ENCODE peak calls at places on chromosomes 6 and 20, in ten cellular contexts. One of them, this sample, is unnamed.

GRCh38 chr6:79544299-79544927 is 7.2 kb upstream of the LCA5 start:
- DNase-seq in tibial nerve: no peak
- DNase-seq in adrenal gland: no peak
- DNase-seq in stomach: no peak
- DNase-seq in right lobe of liver: no peak
- DNase-seq in A549: no peak
- DNase-seq in Peyer's patch: no peak
- DNase-seq in HCT116: no peak
- DNase-seq in sigmoid colon: no peak
- DNase-seq in IMR-90: peak; percentile 46
- DNase-seq in this sample: no peak

GRCh38 chr6:7543761-7544424 is 2.4 kb downstream of the DSP start:
- DNase-seq in IMR-90: no peak
- DNase-seq in Peyer's patch: peak; percentile 66
- DNase-seq in tibial nerve: no peak
- DNase-seq in right lobe of liver: no peak
- DNase-seq in A549: no peak
- DNase-seq in adrenal gland: peak; percentile 26
- DNase-seq in sigmoid colon: no peak
- DNase-seq in stomach: no peak
- DNase-seq in HCT116: no peak
- DNase-seq in this sample: no peak

GRCh38 chr20:57620274-57620990 is at the start of gene ZBP1:
- DNase-seq in stomach: peak; percentile 65
- DNase-seq in tibial nerve: no peak
- DNase-seq in HCT116: no peak
- DNase-seq in Peyer's patch: no peak
- DNase-seq in right lobe of liver: no peak
- DNase-seq in adrenal gland: no peak
- DNase-seq in IMR-90: no peak
- DNase-seq in A549: no peak
- DNase-seq in sigmoid colon: no peak
- DNase-seq in this sample: no peak

GRCh38 chr6:111154981-111155380 is 67.7 kb downstream of the SLC16A10 start:
- DNase-seq in Peyer's patch: no peak
- DNase-seq in stomach: no peak
- DNase-seq in tibial nerve: no peak
- DNase-seq in sigmoid colon: no peak
- DNase-seq in adrenal gland: no peak
- DNase-seq in IMR-90: no peak
- DNase-seq in HCT116: no peak
- DNase-seq in right lobe of liver: no peak
- DNase-seq in A549: no peak
- DNase-seq in this sample: no peak

GRCh38 chr6:34360556-34360955 is 31.9 kb downstream of the NUDT3 start:
- DNase-seq in sigmoid colon: no peak
- DNase-seq in right lobe of liver: no peak
- DNase-seq in tibial nerve: no peak
- DNase-seq in Peyer's patch: no peak
- DNase-seq in A549: no peak
- DNase-seq in adrenal gland: no peak
- DNase-seq in HCT116: no peak
- DNase-seq in stomach: no peak
- DNase-seq in IMR-90: peak; percentile 80
- DNase-seq in this sample: no peak

GRCh38 chr6:133502451-133503259 is 261.5 kb downstream of the EYA4 start:
- DNase-seq in A549: no peak
- DNase-seq in adrenal gland: no peak
- DNase-seq in Peyer's patch: no peak
- DNase-seq in tibial nerve: peak; percentile 19
- DNase-seq in IMR-90: peak; percentile 94
- DNase-seq in stomach: no peak
- DNase-seq in right lobe of liver: no peak
- DNase-seq in HCT116: no peak
- DNase-seq in sigmoid colon: no peak
- DNase-seq in this sample: no peak

GRCh38 chr20:62822788-62823651 is 6.2 kb downstream of the COL9A3 start:
- DNase-seq in stomach: peak; percentile 74
- DNase-seq in A549: peak; percentile 88
- DNase-seq in adrenal gland: peak; percentile 71
- DNase-seq in Peyer's patch: peak; percentile 83
- DNase-seq in right lobe of liver: peak; percentile 72
- DNase-seq in IMR-90: peak; percentile 11
- DNase-seq in tibial nerve: no peak
- DNase-seq in sigmoid colon: no peak
- DNase-seq in HCT116: peak; percentile 85
- DNase-seq in this sample: no peak

GRCh38 chr6:47206626-47207025 is 103.1 kb downstream of the TNFRSF21 start:
- DNase-seq in IMR-90: peak; percentile 72
- DNase-seq in adrenal gland: no peak
- DNase-seq in tibial nerve: no peak
- DNase-seq in A549: no peak
- DNase-seq in sigmoid colon: no peak
- DNase-seq in HCT116: no peak
- DNase-seq in stomach: no peak
- DNase-seq in Peyer's patch: no peak
- DNase-seq in right lobe of liver: no peak
- DNase-seq in this sample: no peak

DNA sequence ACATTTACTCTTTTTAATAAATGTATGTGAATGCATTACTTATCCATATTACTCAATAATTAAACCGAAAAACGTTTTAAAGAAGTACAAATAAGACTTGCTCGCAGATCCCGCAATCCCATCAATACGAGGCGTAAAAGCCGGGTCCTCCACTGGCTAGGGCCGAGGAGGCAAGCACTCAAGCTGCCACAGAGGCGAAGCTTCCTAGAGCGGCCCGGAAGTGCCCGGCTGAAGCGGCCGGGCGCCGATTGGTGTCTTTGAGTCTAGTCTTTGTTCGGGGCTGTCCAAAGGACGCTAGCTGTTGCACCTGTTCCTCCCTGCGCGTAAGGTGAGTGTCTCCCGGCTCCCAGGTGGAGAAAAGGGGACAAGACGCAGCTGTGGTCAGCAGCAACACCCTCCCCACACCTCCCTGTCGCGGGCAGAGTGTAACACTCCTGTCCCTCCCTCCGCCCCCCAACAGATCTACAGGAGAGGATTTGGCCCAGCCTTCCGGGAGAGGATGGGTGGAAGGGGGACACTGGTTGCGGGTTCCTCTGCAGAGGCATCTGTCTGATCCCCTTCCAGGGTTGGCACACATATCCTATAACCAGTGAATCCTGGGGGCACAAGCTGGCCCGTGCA is at the start of gene ZSCAN16:
- DNase-seq in sigmoid colon: peak; percentile 89
- DNase-seq in right lobe of liver: peak; percentile 90
- DNase-seq in HCT116: peak; percentile 82
- DNase-seq in stomach: peak; percentile 84
- DNase-seq in tibial nerve: peak; percentile 62
- DNase-seq in adrenal gland: peak; percentile 78
- DNase-seq in Peyer's patch: peak; percentile 89
- DNase-seq in A549: peak; percentile 86
- DNase-seq in IMR-90: peak; percentile 79
- DNase-seq in this sample: peak; percentile 10
- TF ChIP-seq POLR2A in sigmoid colon: no peak
- TF ChIP-seq POLR2A in right lobe of liver: peak; percentile 48
- TF ChIP-seq POLR2A in HCT116: peak; percentile 33
- TF ChIP-seq POLR2A in stomach: no peak
- TF ChIP-seq POLR2A in tibial nerve: no peak
- TF ChIP-seq POLR2A in adrenal gland: peak; percentile 28
- TF ChIP-seq POLR2A in Peyer's patch: peak; percentile 60
- TF ChIP-seq POLR2A in A549: peak; percentile 41
- TF ChIP-seq POLR2A in IMR-90: no peak
- TF ChIP-seq POLR2A in this sample: no peak

GRCh38 chr6:25136879-25137278 is 142.3 kb upstream of the CARMIL1 start:
- DNase-seq in Peyer's patch: no peak
- DNase-seq in right lobe of liver: no peak
- DNase-seq in stomach: no peak
- DNase-seq in sigmoid colon: no peak
- DNase-seq in IMR-90: no peak
- DNase-seq in tibial nerve: peak; percentile 23
- DNase-seq in A549: no peak
- DNase-seq in adrenal gland: peak; percentile 26
- DNase-seq in HCT116: no peak
- DNase-seq in this sample: no peak

GRCh38 chr6:25137497-25137896 is 141.7 kb upstream of the CARMIL1 start:
- DNase-seq in HCT116: no peak
- DNase-seq in Peyer's patch: no peak
- DNase-seq in sigmoid colon: no peak
- DNase-seq in right lobe of liver: no peak
- DNase-seq in adrenal gland: no peak
- DNase-seq in stomach: no peak
- DNase-seq in A549: no peak
- DNase-seq in tibial nerve: no peak
- DNase-seq in IMR-90: no peak
- DNase-seq in this sample: no peak

GRCh38 chr6:25142506-25142905 is 136.7 kb upstream of the CARMIL1 start:
- DNase-seq in IMR-90: no peak
- DNase-seq in Peyer's patch: no peak
- DNase-seq in stomach: no peak
- DNase-seq in adrenal gland: no peak
- DNase-seq in A549: no peak
- DNase-seq in HCT116: no peak
- DNase-seq in sigmoid colon: no peak
- DNase-seq in right lobe of liver: no peak
- DNase-seq in tibial nerve: no peak
- DNase-seq in this sample: no peak

GRCh38 chr6:25138697-25139051 is 140.5 kb upstream of the CARMIL1 start:
- DNase-seq in Peyer's patch: no peak
- DNase-seq in adrenal gland: no peak
- DNase-seq in A549: no peak
- DNase-seq in right lobe of liver: no peak
- DNase-seq in sigmoid colon: no peak
- DNase-seq in HCT116: no peak
- DNase-seq in IMR-90: peak; percentile 30
- DNase-seq in stomach: no peak
- DNase-seq in tibial nerve: no peak
- DNase-seq in this sample: no peak

GRCh38 chr6:25138024-25138696 is 141.0 kb upstream of the CARMIL1 start:
- DNase-seq in tibial nerve: peak; percentile 69
- DNase-seq in IMR-90: peak; percentile 62
- DNase-seq in adrenal gland: peak; percentile 75
- DNase-seq in HCT116: no peak
- DNase-seq in right lobe of liver: peak; percentile 57
- DNase-seq in sigmoid colon: peak; percentile 84
- DNase-seq in A549: peak; percentile 57
- DNase-seq in Peyer's patch: no peak
- DNase-seq in stomach: peak; percentile 51
- DNase-seq in this sample: no peak
- TF ChIP-seq CTCF in tibial nerve: peak; percentile 34
- TF ChIP-seq CTCF in IMR-90: no peak
- TF ChIP-seq CTCF in adrenal gland: peak; percentile 47
- TF ChIP-seq CTCF in HCT116: no peak
- TF ChIP-seq CTCF in right lobe of liver: peak; percentile 4
- TF ChIP-seq CTCF in sigmoid colon: no peak
- TF ChIP-seq CTCF in A549: peak; percentile 8
- TF ChIP-seq CTCF in Peyer's patch: no peak
- TF ChIP-seq CTCF in stomach: no peak
- TF ChIP-seq CTCF in this sample: peak; percentile 23

GRCh38 chr6:164102701-164103100 is 688.2 kb downstream of the QKI start:
- DNase-seq in right lobe of liver: no peak
- DNase-seq in IMR-90: no peak
- DNase-seq in adrenal gland: no peak
- DNase-seq in tibial nerve: no peak
- DNase-seq in A549: no peak
- DNase-seq in HCT116: no peak
- DNase-seq in sigmoid colon: no peak
- DNase-seq in stomach: no peak
- DNase-seq in Peyer's patch: no peak
- DNase-seq in this sample: no peak

GRCh38 chr6:164098857-164099534 is 684.5 kb downstream of the QKI start:
- DNase-seq in Peyer's patch: no peak
- DNase-seq in sigmoid colon: no peak
- DNase-seq in tibial nerve: no peak
- DNase-seq in IMR-90: no peak
- DNase-seq in stomach: peak; percentile 33
- DNase-seq in adrenal gland: peak; percentile 18
- DNase-seq in A549: no peak
- DNase-seq in right lobe of liver: no peak
- DNase-seq in HCT116: no peak
- DNase-seq in this sample: no peak

GRCh38 chr6:164097056-164097455 is 682.5 kb downstream of the QKI start:
- DNase-seq in IMR-90: no peak
- DNase-seq in Peyer's patch: no peak
- DNase-seq in right lobe of liver: no peak
- DNase-seq in tibial nerve: no peak
- DNase-seq in HCT116: no peak
- DNase-seq in sigmoid colon: no peak
- DNase-seq in stomach: no peak
- DNase-seq in A549: no peak
- DNase-seq in adrenal gland: no peak
- DNase-seq in this sample: no peak

GRCh38 chr6:164097557-164098398 is 683.3 kb downstream of the QKI start:
- DNase-seq in Peyer's patch: no peak
- DNase-seq in HCT116: no peak
- DNase-seq in tibial nerve: no peak
- DNase-seq in stomach: no peak
- DNase-seq in right lobe of liver: no peak
- DNase-seq in adrenal gland: no peak
- DNase-seq in sigmoid colon: no peak
- DNase-seq in A549: no peak
- DNase-seq in IMR-90: peak; percentile 7
- DNase-seq in this sample: no peak

DNA sequence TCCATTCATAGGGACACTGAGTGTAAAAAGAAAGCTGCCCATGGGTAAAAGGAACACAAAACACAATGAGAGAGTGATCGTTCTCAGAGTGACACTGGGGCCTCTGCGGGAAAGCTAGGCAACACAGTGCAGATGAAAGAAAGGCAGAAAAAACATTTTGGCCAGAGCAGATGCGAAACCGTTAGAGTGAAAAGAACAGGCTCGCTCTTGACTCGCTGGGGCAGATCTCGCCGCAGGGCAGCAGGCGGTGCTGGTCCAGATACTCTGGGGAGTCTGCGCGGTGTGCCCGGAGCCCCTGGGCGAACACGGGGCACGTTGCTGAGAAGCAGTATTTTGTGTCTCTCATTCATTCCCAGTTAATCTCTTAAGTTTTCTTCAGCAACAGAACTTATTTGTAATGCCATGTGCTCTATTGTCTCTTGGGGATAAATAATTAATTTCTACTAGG is 685.0 kb downstream of the QKI start:
- DNase-seq in IMR-90: no peak
- DNase-seq in right lobe of liver: no peak
- DNase-seq in adrenal gland: no peak
- DNase-seq in HCT116: no peak
- DNase-seq in stomach: no peak
- DNase-seq in A549: no peak
- DNase-seq in Peyer's patch: no peak
- DNase-seq in sigmoid colon: no peak
- DNase-seq in tibial nerve: no peak
- DNase-seq in this sample: no peak
- H3K27ac ChIP-seq in IMR-90: no peak overlapping the region
- H3K27ac ChIP-seq in right lobe of liver: no peak overlapping the region
- H3K27ac ChIP-seq in adrenal gland: no peak overlapping the region
- H3K27ac ChIP-seq in HCT116: no peak overlapping the region
- H3K27ac ChIP-seq in stomach: no peak overlapping the region
- H3K27ac ChIP-seq in A549: no peak overlapping the region
- H3K27ac ChIP-seq in Peyer's patch: no peak overlapping the region
- H3K27ac ChIP-seq in sigmoid colon: no peak overlapping the region
- H3K27ac ChIP-seq in tibial nerve: peak overlapping the region; percentile 62
- H3K27ac ChIP-seq in this sample: no peak overlapping the region

GRCh38 chr6:29724937-29725869 is 2.0 kb downstream of the HLA-F start:
- DNase-seq in IMR-90: no peak
- DNase-seq in sigmoid colon: no peak
- DNase-seq in stomach: no peak
- DNase-seq in Peyer's patch: no peak
- DNase-seq in tibial nerve: no peak
- DNase-seq in right lobe of liver: no peak
- DNase-seq in HCT116: no peak
- DNase-seq in A549: no peak
- DNase-seq in adrenal gland: no peak
- DNase-seq in this sample: no peak

GRCh38 chr6:29725981-29726380 is 2.7 kb downstream of the HLA-F start:
- DNase-seq in right lobe of liver: no peak
- DNase-seq in A549: no peak
- DNase-seq in adrenal gland: no peak
- DNase-seq in HCT116: no peak
- DNase-seq in sigmoid colon: no peak
- DNase-seq in stomach: no peak
- DNase-seq in Peyer's patch: no peak
- DNase-seq in IMR-90: no peak
- DNase-seq in tibial nerve: no peak
- DNase-seq in this sample: no peak

GRCh38 chr6:29720863-29721262 is 2.4 kb upstream of the HLA-F start:
- DNase-seq in Peyer's patch: no peak
- DNase-seq in HCT116: peak; percentile 48
- DNase-seq in A549: no peak
- DNase-seq in stomach: no peak
- DNase-seq in sigmoid colon: no peak
- DNase-seq in tibial nerve: no peak
- DNase-seq in right lobe of liver: no peak
- DNase-seq in adrenal gland: no peak
- DNase-seq in IMR-90: no peak
- DNase-seq in this sample: no peak

GRCh38 chr6:29723666-29724588 is 693 bp downstream of the HLA-F start:
- DNase-seq in tibial nerve: peak; percentile 51
- DNase-seq in Peyer's patch: peak; percentile 80
- DNase-seq in right lobe of liver: peak; percentile 66
- DNase-seq in HCT116: no peak
- DNase-seq in adrenal gland: peak; percentile 52
- DNase-seq in sigmoid colon: no peak
- DNase-seq in stomach: peak; percentile 67
- DNase-seq in IMR-90: no peak
- DNase-seq in A549: no peak
- DNase-seq in this sample: no peak

GRCh38 chr6:29722773-29723665 is at the start of gene HLA-F:
- DNase-seq in HCT116: peak; percentile 67
- DNase-seq in IMR-90: peak; percentile 30
- DNase-seq in A549: peak; percentile 68
- DNase-seq in tibial nerve: peak; percentile 93
- DNase-seq in sigmoid colon: peak; percentile 95
- DNase-seq in right lobe of liver: peak; percentile 90
- DNase-seq in Peyer's patch: peak; percentile 89
- DNase-seq in stomach: peak; percentile 93
- DNase-seq in adrenal gland: peak; percentile 90
- DNase-seq in this sample: no peak
- TF ChIP-seq POLR2A in HCT116: no peak
- TF ChIP-seq POLR2A in IMR-90: no peak
- TF ChIP-seq POLR2A in A549: no peak
- TF ChIP-seq POLR2A in tibial nerve: peak; percentile 60
- TF ChIP-seq POLR2A in sigmoid colon: no peak
- TF ChIP-seq POLR2A in right lobe of liver: peak; percentile 67
- TF ChIP-seq POLR2A in Peyer's patch: peak; percentile 92
- TF ChIP-seq POLR2A in stomach: no peak
- TF ChIP-seq POLR2A in adrenal gland: peak; percentile 65
- TF ChIP-seq POLR2A in this sample: no peak